ENCODE peak calls at places on chromosomes 4 and X, in five cellular contexts. One of them, this sample, is unnamed.
A peak's percentile ranks its signal among the peaks of the same experiment; 100 is the strongest.

GRCh38 chr4:123412700-123413512 is 16.3 kb downstream of the SPRY1 start:
- DNase-seq in OCI-LY7: no peak
- DNase-seq in A673: no peak
- DNase-seq in nephron progenitor cell: no peak
- DNase-seq in tibial artery: no peak
- DNase-seq in this sample: no peak

GRCh38 chrX:123779908-123780396 is 47.1 kb upstream of the THOC2 start:
- DNase-seq in OCI-LY7: no peak
- DNase-seq in nephron progenitor cell: no peak
- DNase-seq in tibial artery: no peak
- DNase-seq in A673: no peak
- DNase-seq in this sample: no peak

GRCh38 chr4:82851902-82852750 is 38.8 kb downstream of the SEC31A start:
- DNase-seq in A673: peak; percentile 30
- DNase-seq in nephron progenitor cell: no peak
- DNase-seq in OCI-LY7: peak; percentile 54
- DNase-seq in tibial artery: no peak
- DNase-seq in this sample: no peak

GRCh38 chr4:187849556-187850245 is 145.9 kb upstream of the ZFP42 start:
- DNase-seq in OCI-LY7: no peak
- DNase-seq in nephron progenitor cell: no peak
- DNase-seq in tibial artery: no peak
- DNase-seq in A673: peak; percentile 10
- DNase-seq in this sample: peak; percentile 63

GRCh38 chrX:132737743-132738142 is 220.7 kb downstream of the HS6ST2 start:
- DNase-seq in A673: peak; percentile 24
- DNase-seq in OCI-LY7: no peak
- DNase-seq in tibial artery: no peak
- DNase-seq in nephron progenitor cell: no peak
- DNase-seq in this sample: no peak

GRCh38 chr4:108058685-108059440 is 69.2 kb downstream of the HADH start:
- DNase-seq in nephron progenitor cell: no peak
- DNase-seq in tibial artery: no peak
- DNase-seq in OCI-LY7: no peak
- DNase-seq in A673: no peak
- DNase-seq in this sample: no peak

GRCh38 chr4:186032259-186032658 is 36.7 kb upstream of the TLR3 start:
- DNase-seq in A673: no peak
- DNase-seq in nephron progenitor cell: no peak
- DNase-seq in tibial artery: no peak
- DNase-seq in OCI-LY7: peak; percentile 17
- DNase-seq in this sample: no peak

GRCh38 chrX:45517090-45517973 is 316.7 kb upstream of the DIPK2B start:
- DNase-seq in nephron progenitor cell: no peak
- DNase-seq in OCI-LY7: no peak
- DNase-seq in A673: peak; percentile 49
- DNase-seq in tibial artery: no peak
- DNase-seq in this sample: no peak

GRCh38 chr4:160375746-160376452 is 1273.0 kb downstream of the RAPGEF2 start:
- DNase-seq in tibial artery: no peak
- DNase-seq in OCI-LY7: no peak
- DNase-seq in nephron progenitor cell: no peak
- DNase-seq in A673: no peak
- DNase-seq in this sample: no peak

GRCh38 chr4:113641025-113641431 is 120.5 kb downstream of the CAMK2D start:
- DNase-seq in A673: no peak
- DNase-seq in tibial artery: no peak
- DNase-seq in nephron progenitor cell: no peak
- DNase-seq in OCI-LY7: peak; percentile 87
- DNase-seq in this sample: no peak

GRCh38 chr4:176189891-176190795 is 5.2 kb downstream of the SPATA4 start:
- DNase-seq in OCI-LY7: no peak
- DNase-seq in nephron progenitor cell: no peak
- DNase-seq in tibial artery: no peak
- DNase-seq in A673: no peak
- DNase-seq in this sample: no peak

GRCh38 chr4:185587444-185588161 is 52.3 kb upstream of the PDLIM3 start:
- DNase-seq in A673: no peak
- DNase-seq in OCI-LY7: peak; percentile 90
- DNase-seq in nephron progenitor cell: peak; percentile 53
- DNase-seq in tibial artery: no peak
- DNase-seq in this sample: peak; percentile 72

GRCh38 chr4:146916479-146917076 is 29.1 kb downstream of the TTC29 start:
- DNase-seq in nephron progenitor cell: peak; percentile 12
- DNase-seq in OCI-LY7: peak; percentile 35
- DNase-seq in A673: peak; percentile 72
- DNase-seq in tibial artery: no peak
- DNase-seq in this sample: no peak

GRCh38 chr4:6498511-6499240 is 26.3 kb upstream of the PPP2R2C start:
- DNase-seq in OCI-LY7: no peak
- DNase-seq in nephron progenitor cell: no peak
- DNase-seq in A673: no peak
- DNase-seq in tibial artery: no peak
- DNase-seq in this sample: no peak

GRCh38 chrX:23742174-23742692 is 843 bp downstream of the ACOT9 start:
- DNase-seq in OCI-LY7: peak; percentile 37
- DNase-seq in A673: peak; percentile 81
- DNase-seq in nephron progenitor cell: peak; percentile 6
- DNase-seq in tibial artery: peak; percentile 69
- DNase-seq in this sample: no peak

GRCh38 chr4:73401412-73401811 is 2.7 kb upstream of the ALB start:
- DNase-seq in A673: no peak
- DNase-seq in tibial artery: no peak
- DNase-seq in nephron progenitor cell: no peak
- DNase-seq in OCI-LY7: no peak
- DNase-seq in this sample: no peak

GRCh38 chr4:152063301-152064235 is 302.8 kb upstream of the GATB start:
- DNase-seq in OCI-LY7: no peak
- DNase-seq in A673: peak; percentile 10
- DNase-seq in nephron progenitor cell: peak; percentile 25
- DNase-seq in tibial artery: no peak
- DNase-seq in this sample: peak; percentile 33

GRCh38 chrX:72003811-72004750 is 93.4 kb downstream of the NHSL2 start:
- DNase-seq in A673: peak; percentile 61
- DNase-seq in OCI-LY7: no peak
- DNase-seq in nephron progenitor cell: peak; percentile 47
- DNase-seq in tibial artery: no peak
- DNase-seq in this sample: peak; percentile 19

GRCh38 chr4:164536829-164537228 is 217.1 kb upstream of the SMIM31 start:
- DNase-seq in nephron progenitor cell: no peak
- DNase-seq in A673: peak; percentile 27
- DNase-seq in OCI-LY7: no peak
- DNase-seq in tibial artery: peak; percentile 77
- DNase-seq in this sample: no peak

GRCh38 chrX:152600853-152601635 is 36.7 kb upstream of the GABRQ start:
- DNase-seq in nephron progenitor cell: peak; percentile 5
- DNase-seq in tibial artery: no peak
- DNase-seq in A673: no peak
- DNase-seq in OCI-LY7: no peak
- DNase-seq in this sample: peak; percentile 54

GRCh38 chr4:89420507-89420906 is 112.9 kb upstream of the GPRIN3 start:
- DNase-seq in OCI-LY7: no peak
- DNase-seq in nephron progenitor cell: no peak
- DNase-seq in A673: no peak
- DNase-seq in tibial artery: no peak
- DNase-seq in this sample: no peak

GRCh38 chr4:42855779-42856178 is 36.7 kb upstream of the GRXCR1 start:
- DNase-seq in nephron progenitor cell: no peak
- DNase-seq in tibial artery: no peak
- DNase-seq in OCI-LY7: no peak
- DNase-seq in A673: no peak
- DNase-seq in this sample: no peak

GRCh38 chrX:124097116-124097515 is 135.6 kb downstream of the STAG2 start:
- DNase-seq in OCI-LY7: no peak
- DNase-seq in nephron progenitor cell: no peak
- DNase-seq in tibial artery: no peak
- DNase-seq in A673: no peak
- DNase-seq in this sample: no peak

GRCh38 chr4:37604464-37604863 is 81.7 kb downstream of the RELL1 start:
- DNase-seq in tibial artery: no peak
- DNase-seq in nephron progenitor cell: no peak
- DNase-seq in A673: no peak
- DNase-seq in OCI-LY7: no peak
- DNase-seq in this sample: no peak

GRCh38 chr4:186570193-186570996 is 15.0 kb upstream of the MTNR1A start:
- DNase-seq in nephron progenitor cell: peak; percentile 12
- DNase-seq in tibial artery: no peak
- DNase-seq in OCI-LY7: no peak
- DNase-seq in A673: no peak
- DNase-seq in this sample: no peak

GRCh38 chr4:144514736-144515135 is 131.2 kb upstream of the HHIP start:
- DNase-seq in tibial artery: no peak
- DNase-seq in nephron progenitor cell: no peak
- DNase-seq in A673: no peak
- DNase-seq in OCI-LY7: no peak
- DNase-seq in this sample: no peak

GRCh38 chr4:57418133-57418532 is 307.9 kb upstream of the IGFBP7 start:
- DNase-seq in A673: no peak
- DNase-seq in tibial artery: no peak
- DNase-seq in nephron progenitor cell: no peak
- DNase-seq in OCI-LY7: no peak
- DNase-seq in this sample: no peak

GRCh38 chrX:129188223-129188622 is 335.1 kb downstream of the SMARCA1 start:
- DNase-seq in nephron progenitor cell: no peak
- DNase-seq in A673: no peak
- DNase-seq in OCI-LY7: no peak
- DNase-seq in tibial artery: no peak
- DNase-seq in this sample: no peak

GRCh38 chr4:80446664-80447063 is 111.1 kb downstream of the CFAP299 start:
- DNase-seq in OCI-LY7: no peak
- DNase-seq in nephron progenitor cell: no peak
- DNase-seq in tibial artery: no peak
- DNase-seq in A673: no peak
- DNase-seq in this sample: no peak

GRCh38 chr4:25172964-25173917 is 13.0 kb upstream of the SEPSECS start:
- DNase-seq in OCI-LY7: no peak
- DNase-seq in tibial artery: peak; percentile 71
- DNase-seq in nephron progenitor cell: no peak
- DNase-seq in A673: peak; percentile 74
- DNase-seq in this sample: no peak

GRCh38 chrX:118495958-118496762 is 545 bp downstream of the DOCK11 start:
- DNase-seq in tibial artery: peak; percentile 75
- DNase-seq in nephron progenitor cell: no peak
- DNase-seq in OCI-LY7: peak; percentile 84
- DNase-seq in A673: peak; percentile 10
- DNase-seq in this sample: peak; percentile 52

GRCh38 chr4:41024556-41025491 is 189.5 kb downstream of the APBB2 start:
- DNase-seq in nephron progenitor cell: no peak
- DNase-seq in tibial artery: no peak
- DNase-seq in A673: peak; percentile 5
- DNase-seq in OCI-LY7: peak; percentile 64
- DNase-seq in this sample: no peak

GRCh38 chr4:54902261-54902660 is 223.1 kb downstream of the KDR start:
- DNase-seq in OCI-LY7: no peak
- DNase-seq in nephron progenitor cell: no peak
- DNase-seq in A673: no peak
- DNase-seq in tibial artery: no peak
- DNase-seq in this sample: no peak

DNA sequence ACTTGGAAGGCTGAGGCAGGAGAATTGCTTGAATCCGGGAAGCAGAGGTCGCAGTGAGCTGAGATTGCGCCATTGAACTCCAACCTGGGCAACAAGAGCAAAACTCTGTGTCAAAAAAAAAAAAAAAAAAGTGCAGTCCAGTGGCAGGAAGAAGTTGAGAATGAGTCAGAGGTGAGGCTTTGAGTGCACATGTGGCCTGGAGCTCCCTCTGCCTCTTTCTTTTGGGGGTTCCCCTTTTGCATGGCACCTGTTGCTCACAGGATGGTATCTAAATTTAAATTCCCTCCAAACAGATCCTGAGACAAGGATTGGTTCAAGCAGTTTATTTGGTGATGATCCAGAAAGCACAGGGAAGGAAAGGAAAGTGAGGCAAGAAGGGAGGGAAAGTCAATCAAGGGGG is 151.4 kb upstream of the STX18 start:
- DNase-seq in nephron progenitor cell: no peak
- DNase-seq in OCI-LY7: no peak
- DNase-seq in tibial artery: no peak
- DNase-seq in A673: no peak
- DNase-seq in this sample: no peak
- TF ChIP-seq CTCF in nephron progenitor cell: no peak
- TF ChIP-seq CTCF in OCI-LY7: no peak
- TF ChIP-seq CTCF in tibial artery: no peak
- TF ChIP-seq CTCF in A673: no peak
- TF ChIP-seq CTCF in this sample: no peak

GRCh38 chrX:18951032-18951431 is 32.9 kb downstream of the PHKA2 start:
- DNase-seq in OCI-LY7: no peak
- DNase-seq in tibial artery: no peak
- DNase-seq in nephron progenitor cell: no peak
- DNase-seq in A673: no peak
- DNase-seq in this sample: no peak
- TF ChIP-seq CTCF in OCI-LY7: no peak
- TF ChIP-seq CTCF in tibial artery: no peak
- TF ChIP-seq CTCF in nephron progenitor cell: no peak
- TF ChIP-seq CTCF in A673: peak; percentile 37
- TF ChIP-seq CTCF in this sample: no peak

DNA sequence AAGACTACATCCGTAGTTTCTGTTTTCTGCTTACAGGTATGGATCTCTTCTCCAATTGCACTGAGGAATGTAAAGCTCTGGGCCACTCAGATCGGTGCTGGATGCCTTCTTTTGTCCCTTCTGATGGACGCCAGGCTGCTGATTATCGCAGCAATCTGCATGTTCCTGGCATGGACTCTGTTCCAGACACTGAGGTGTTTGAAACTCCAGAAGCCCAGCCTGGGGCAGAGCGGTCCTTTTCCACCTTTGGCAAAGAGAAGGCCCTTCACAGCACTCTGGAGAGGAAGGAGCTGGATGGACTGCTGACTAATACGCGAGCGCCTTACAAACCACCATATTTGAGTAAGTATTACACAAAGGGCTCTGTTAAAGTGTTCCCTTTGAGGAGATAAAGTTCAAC is 13.8 kb downstream of the PCDH10 start:
- DNase-seq in A673: no peak
- DNase-seq in tibial artery: no peak
- DNase-seq in OCI-LY7: no peak
- DNase-seq in nephron progenitor cell: no peak
- DNase-seq in this sample: no peak
- TF ChIP-seq CTCF in A673: no peak
- TF ChIP-seq CTCF in tibial artery: no peak
- TF ChIP-seq CTCF in OCI-LY7: no peak
- TF ChIP-seq CTCF in nephron progenitor cell: no peak
- TF ChIP-seq CTCF in this sample: no peak

GRCh38 chr4:183506389-183506735 is 1.5 kb downstream of the ING2 start:
- DNase-seq in OCI-LY7: no peak
- DNase-seq in tibial artery: no peak
- DNase-seq in A673: no peak
- DNase-seq in nephron progenitor cell: no peak
- DNase-seq in this sample: no peak

GRCh38 chr4:183504930-183505555 is at the start of gene ING2:
- DNase-seq in tibial artery: no peak
- DNase-seq in OCI-LY7: no peak
- DNase-seq in nephron progenitor cell: no peak
- DNase-seq in A673: peak; percentile 84
- DNase-seq in this sample: peak; percentile 74

GRCh38 chr4:183503497-183504063 is 1.3 kb upstream of the ING2 start:
- DNase-seq in A673: no peak
- DNase-seq in tibial artery: no peak
- DNase-seq in OCI-LY7: no peak
- DNase-seq in nephron progenitor cell: no peak
- DNase-seq in this sample: no peak

GRCh38 chr4:183505556-183506388 is 914 bp downstream of the ING2 start:
- DNase-seq in tibial artery: peak; percentile 92
- DNase-seq in OCI-LY7: peak; percentile 86
- DNase-seq in nephron progenitor cell: peak; percentile 87
- DNase-seq in A673: peak; percentile 91
- DNase-seq in this sample: peak; percentile 84

GRCh38 chr4:183504064-183504929 is 561 bp upstream of the ING2 start:
- DNase-seq in A673: peak; percentile 99
- DNase-seq in nephron progenitor cell: peak; percentile 99
- DNase-seq in OCI-LY7: peak; percentile 98
- DNase-seq in tibial artery: peak; percentile 100
- DNase-seq in this sample: peak; percentile 99
- TF ChIP-seq CTCF in A673: no peak
- TF ChIP-seq CTCF in nephron progenitor cell: no peak
- TF ChIP-seq CTCF in OCI-LY7: no peak
- TF ChIP-seq CTCF in tibial artery: no peak
- TF ChIP-seq CTCF in this sample: no peak